ENCODE peak calls at places on chromosome 21, in eight cellular contexts. M, K, F, S, X, C, V and Z are unnamed samples.

GRCh38 chr21:44892095-44892494 is 18.6 kb upstream of the PTTG1IP start:
- DNase-seq in X (no peak), C (no peak), K (no peak), M (no peak), V (no peak), F (no peak), S (no peak), Z (no peak)

GRCh38 chr21:15775981-15776380 is 46.2 kb downstream of the USP25 start:
- DNase-seq in K (peak), X (no peak), F (peak), V (no peak), S (no peak), M (no peak), C (peak), Z (peak)

GRCh38 chr21:33232640-33233039 is 2.9 kb downstream of the IFNAR2 start:
- DNase-seq in X (no peak), F (no peak), V (no peak), S (no peak), C (no peak), K (no peak), M (no peak), Z (no peak)

GRCh38 chr21:22889445-22889844 is 1891.2 kb downstream of the NCAM2 start:
- DNase-seq in K (no peak), F (no peak), M (no peak), S (no peak), C (no peak), V (no peak), X (no peak), Z (peak)

GRCh38 chr21:22536511-22536910 is 1538.3 kb downstream of the NCAM2 start:
- DNase-seq in C (no peak), F (no peak), V (no peak), M (no peak), S (no peak), X (no peak), K (no peak), Z (peak)

GRCh38 chr21:29656504-29657227 is 283.1 kb downstream of the GRIK1 start:
- DNase-seq in S (no peak), M (no peak), F (peak), K (peak), X (no peak), V (no peak), C (peak), Z (peak)

GRCh38 chr21:29718081-29718815 is 221.5 kb downstream of the GRIK1 start:
- DNase-seq in S (no peak), M (no peak), V (no peak), X (no peak), C (no peak), F (no peak), K (peak), Z (peak)

GRCh38 chr21:33266784-33267135 is 593 bp downstream of the IL10RB start:
- DNase-seq in K (no peak), X (no peak), S (no peak), F (no peak), V (no peak), M (peak), C (no peak), Z (no peak)

GRCh38 chr21:42763578-42764442 is 110.4 kb downstream of the PDE9A start:
- DNase-seq in F (no peak), K (no peak), M (no peak), C (no peak), V (no peak), X (no peak), S (no peak), Z (peak)

GRCh38 chr21:14836950-14837349 is 227.8 kb downstream of the NRIP1 start:
- DNase-seq in V (no peak), C (no peak), X (no peak), S (no peak), F (peak), M (no peak), K (peak), Z (peak)

GRCh38 chr21:41584603-41585176 is 76.7 kb upstream of the TMPRSS2 start:
- DNase-seq in F (no peak), V (no peak), C (no peak), K (no peak), S (no peak), M (no peak), X (no peak), Z (no peak)

GRCh38 chr21:43370091-43370658 is 56.8 kb downstream of the SIK1 start:
- DNase-seq in C (peak), M (peak), K (peak), S (no peak), X (no peak), F (peak), V (no peak), Z (no peak)

GRCh38 chr21:24375201-24375600 is 1232.1 kb downstream of the MRPL39 start:
- DNase-seq in V (no peak), K (no peak), F (no peak), S (no peak), C (no peak), M (no peak), X (no peak), Z (no peak)

GRCh38 chr21:28256420-28256831 is 736.3 kb downstream of the LTN1 start:
- DNase-seq in F (peak), V (no peak), M (no peak), X (no peak), K (peak), C (peak), S (no peak), Z (no peak)

GRCh38 chr21:37546949-37547614 is 180.5 kb downstream of the DYRK1A start:
- DNase-seq in M (no peak), C (peak), F (no peak), X (no peak), V (no peak), K (peak), S (no peak), Z (peak)

GRCh38 chr21:41425588-41425953 is 468 bp upstream of the MX1 start:
- DNase-seq in M (no peak), S (no peak), V (no peak), X (no peak), K (no peak), F (no peak), C (no peak), Z (no peak)

GRCh38 chr21:20617130-20617529 is 381.1 kb upstream of the NCAM2 start:
- DNase-seq in K (no peak), F (no peak), C (no peak), X (no peak), M (no peak), V (no peak), S (no peak), Z (no peak)

GRCh38 chr21:41854426-41854995 is 24.6 kb downstream of the PRDM15 start:
- DNase-seq in S (no peak), K (no peak), V (no peak), M (no peak), F (no peak), C (no peak), X (no peak), Z (no peak)

GRCh38 chr21:30710499-30710898 is 8.1 kb downstream of the KRTAP21-3 start:
- DNase-seq in X (no peak), S (no peak), V (no peak), K (no peak), C (no peak), M (no peak), F (no peak), Z (no peak)

GRCh38 chr21:14086553-14086952 is 124.2 kb downstream of the LIPI start:
- DNase-seq in S (no peak), M (no peak), V (no peak), C (no peak), K (no peak), X (no peak), F (no peak), Z (no peak)

GRCh38 chr21:32545948-32546441 is 39.3 kb downstream of the TCP10L start:
- DNase-seq in X (no peak), S (no peak), V (no peak), F (no peak), M (no peak), C (peak), K (peak), Z (peak)

DNA sequence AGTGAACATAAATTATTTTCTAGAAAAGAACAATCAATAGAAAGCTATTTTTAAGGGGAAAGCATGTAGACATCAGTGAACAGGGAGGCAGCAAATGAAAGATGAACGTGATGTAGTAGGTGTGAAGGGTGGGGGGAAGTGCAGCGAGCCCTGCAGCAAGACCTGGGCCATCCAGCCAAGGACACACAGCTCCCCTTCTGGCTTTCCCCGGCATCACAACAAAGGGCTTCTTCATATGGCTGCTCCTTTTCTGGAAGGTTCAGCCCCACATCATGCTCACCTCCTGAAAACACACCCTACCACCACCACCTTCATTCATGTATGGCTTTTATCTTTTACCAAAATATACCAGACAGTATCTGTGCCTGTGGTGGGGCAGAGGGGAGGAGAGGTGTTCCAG is 109.1 kb upstream of the ETS2 start:
- DNase-seq in K (no peak), V (no peak), S (no peak), F (no peak), X (no peak), M (no peak), C (no peak), Z (no peak)
- TF ChIP-seq CTCF in K (no peak), V (no peak), S (no peak), F (no peak), X (no peak), M (no peak), C (no peak), Z (no peak)

GRCh38 chr21:36171741-36172331 is 15.2 kb downstream of the DOP1B start:
- DNase-seq in M (no peak), K (no peak), X (no peak), C (no peak), V (no peak), F (no peak), S (no peak), Z (no peak)

GRCh38 chr21:36170823-36171222 is 14.2 kb downstream of the DOP1B start:
- DNase-seq in K (no peak), X (no peak), S (no peak), F (no peak), C (no peak), M (no peak), V (no peak), Z (no peak)

GRCh38 chr21:36171327-36171726 is 14.7 kb downstream of the DOP1B start:
- DNase-seq in S (no peak), F (no peak), X (no peak), M (no peak), K (no peak), C (no peak), V (no peak), Z (no peak)

GRCh38 chr21:36166705-36167104 is 10.1 kb downstream of the DOP1B start:
- DNase-seq in K (no peak), F (no peak), V (no peak), X (no peak), M (no peak), C (no peak), S (no peak), Z (no peak)

GRCh38 chr21:36169465-36170128 is 13.0 kb downstream of the DOP1B start:
- DNase-seq in K (no peak), X (no peak), M (no peak), F (no peak), V (no peak), S (no peak), C (no peak), Z (no peak)
- TF ChIP-seq CTCF in K (peak), X (no peak), M (no peak), F (peak), V (no peak), S (no peak), C (no peak), Z (peak)

GRCh38 chr21:17554619-17555472 is 42.0 kb downstream of the CXADR start:
- DNase-seq in C (peak), X (no peak), S (no peak), F (no peak), M (no peak), V (no peak), K (peak), Z (peak)
- TF ChIP-seq CTCF in C (peak), X (no peak), S (no peak), F (peak), M (no peak), V (no peak), K (peak), Z (peak)

GRCh38 chr21:39851219-39851618 is 16.0 kb upstream of the PCP4 start:
- DNase-seq in M (no peak), X (no peak), C (no peak), K (no peak), V (no peak), F (no peak), S (no peak), Z (no peak)

GRCh38 chr21:39852021-39852721 is 15.1 kb upstream of the PCP4 start:
- DNase-seq in K (no peak), F (no peak), V (no peak), S (no peak), X (no peak), M (no peak), C (no peak), Z (no peak)

GRCh38 chr21:39852726-39853510 is 14.3 kb upstream of the PCP4 start:
- DNase-seq in K (no peak), V (no peak), S (no peak), F (no peak), C (no peak), M (no peak), X (no peak), Z (no peak)

GRCh38 chr21:39850333-39850732 is 16.9 kb upstream of the PCP4 start:
- DNase-seq in C (no peak), M (no peak), S (no peak), K (no peak), F (no peak), X (no peak), V (no peak), Z (no peak)

DNA sequence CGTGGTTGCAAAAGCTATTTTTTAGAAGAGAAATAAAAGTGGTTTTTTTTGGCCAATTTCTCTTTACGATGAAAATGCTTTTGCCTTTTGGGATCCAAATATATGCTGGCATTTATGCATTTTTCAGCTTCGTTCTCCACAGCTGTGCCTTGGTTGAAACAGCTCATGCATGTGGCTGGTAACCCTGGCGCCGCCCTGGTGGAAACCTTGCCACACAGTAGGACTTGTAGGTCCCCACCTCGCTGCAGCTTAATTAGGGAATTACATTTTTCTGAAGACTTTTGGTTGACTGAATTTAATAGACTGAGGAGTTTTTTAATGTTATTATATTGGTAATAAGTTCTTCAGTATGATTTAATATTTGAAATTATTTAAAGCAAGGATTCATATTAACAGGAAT is 12.7 kb upstream of the PCP4 start:
- DNase-seq in S (no peak), V (no peak), F (no peak), X (no peak), M (no peak), C (no peak), K (no peak), Z (no peak)
- TF ChIP-seq CTCF in S (no peak), V (no peak), F (peak), X (no peak), M (no peak), C (no peak), K (no peak), Z (no peak)

DNA sequence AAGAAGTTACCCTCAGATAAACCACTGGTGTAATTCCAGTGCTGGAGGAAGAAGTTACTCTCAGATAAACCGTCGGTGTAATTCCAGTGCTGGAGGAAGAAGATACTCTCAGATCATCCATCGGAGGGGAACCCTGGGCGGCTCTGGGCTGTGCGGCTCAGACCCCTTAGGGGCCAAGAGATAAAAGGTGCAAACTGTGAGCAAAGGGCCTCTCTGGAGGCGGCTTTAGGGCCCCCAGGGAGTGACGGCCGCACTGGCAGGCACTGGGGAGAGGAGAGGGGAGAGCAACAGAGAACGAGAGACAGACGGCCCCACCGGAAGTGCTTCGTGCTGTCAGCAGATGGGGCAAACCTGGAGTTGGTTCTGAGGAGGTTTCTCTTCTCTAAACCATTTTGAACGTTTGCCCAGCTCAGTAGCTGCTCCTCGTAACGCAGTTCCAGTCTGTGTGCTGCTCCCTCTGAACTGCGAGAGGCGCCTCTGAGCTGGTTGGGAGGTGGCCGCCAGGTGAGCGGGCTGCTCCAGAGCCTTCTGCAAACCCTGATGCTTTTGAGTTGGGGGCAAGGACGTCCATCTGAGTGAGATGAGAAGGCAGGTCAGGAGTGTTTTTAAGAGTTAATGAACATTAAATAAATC is 62.6 kb upstream of the COL6A1 start:
- DNase-seq in C (no peak), F (no peak), X (no peak), V (no peak), S (no peak), K (no peak), M (no peak), Z (no peak)
- TF ChIP-seq CTCF in C (no peak), F (no peak), X (no peak), V (no peak), S (no peak), K (no peak), M (no peak), Z (no peak)

DNA sequence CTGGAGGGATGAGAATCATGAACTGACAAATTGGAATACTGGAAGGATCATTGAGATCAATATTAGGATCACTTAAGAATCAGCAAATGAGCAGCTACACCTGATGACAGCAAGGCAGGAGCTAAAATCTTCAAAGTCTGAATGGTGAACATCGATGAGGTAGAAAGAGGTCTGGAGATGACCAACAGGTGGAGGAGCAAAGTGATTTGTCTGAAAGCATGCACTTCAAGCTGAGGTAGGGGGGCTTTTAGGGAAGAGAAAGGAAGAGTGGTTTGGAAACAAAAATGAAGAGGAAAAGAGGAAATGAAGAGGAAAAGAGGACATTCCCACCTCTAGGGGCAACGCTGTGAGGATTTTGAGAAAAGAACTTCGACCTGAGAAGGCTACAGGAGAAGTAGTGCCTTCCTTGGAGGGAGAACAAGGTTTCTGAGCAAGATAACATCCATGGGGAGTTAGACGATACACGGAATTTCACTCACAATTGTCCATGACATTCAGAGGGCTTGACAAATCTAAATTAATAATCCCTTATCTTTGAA is 79.0 kb downstream of the APP start:
- DNase-seq in V (no peak), S (no peak), C (no peak), K (no peak), F (no peak), X (no peak), M (no peak), Z (peak)
- TF ChIP-seq CTCF in V (no peak), S (no peak), C (no peak), K (peak), F (peak), X (no peak), M (no peak), Z (peak)

DNA sequence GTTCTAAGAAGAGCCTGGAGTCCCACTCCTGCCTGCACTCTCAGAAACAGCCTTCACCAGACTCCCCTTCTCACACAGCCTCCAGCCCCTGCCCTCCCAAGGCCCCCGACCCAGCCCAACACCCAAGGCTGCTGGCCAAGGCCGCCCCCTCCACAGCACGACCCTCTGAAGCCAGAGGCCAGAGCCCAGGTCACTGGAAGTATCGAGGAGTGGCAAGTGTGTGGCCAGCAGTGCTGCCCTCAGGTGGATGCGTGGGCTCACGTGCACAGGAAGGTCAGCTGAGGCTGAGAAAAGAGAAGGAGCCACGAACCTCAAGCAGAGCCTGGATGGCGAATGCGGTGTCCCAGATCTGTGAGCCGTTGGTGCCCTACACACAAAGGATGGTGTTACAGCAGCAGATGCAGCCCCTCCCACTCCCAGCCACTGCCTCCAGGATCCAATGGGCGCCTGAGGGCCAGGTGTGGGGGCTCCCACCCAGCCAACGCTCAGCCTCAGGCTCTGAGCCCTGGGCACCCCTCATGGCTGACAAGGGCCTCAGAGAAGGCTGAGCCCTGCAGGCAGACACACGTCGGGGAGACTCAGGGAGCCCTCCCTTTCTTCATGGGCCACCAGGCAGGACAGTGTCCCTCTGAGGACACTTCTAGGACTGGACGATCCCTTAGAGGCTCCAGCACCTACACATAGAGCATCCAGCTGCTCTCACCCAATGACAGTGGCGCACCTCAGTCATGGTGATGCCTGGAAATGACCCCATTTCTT is 18.0 kb downstream of the LSS start:
- DNase-seq in V (no peak), F (no peak), K (no peak), C (no peak), S (peak), X (no peak), M (peak), Z (no peak)
- TF ChIP-seq CTCF in V (no peak), F (peak), K (no peak), C (no peak), S (no peak), X (no peak), M (no peak), Z (peak)